ENCODE peak calls at places on chromosomes 4 and X, in nine cellular contexts. O is GOT3; Z is NCI-H1092 treated with DMSO at 0.1 percent for 48 hours; V is fibroblast of pulmonary artery; E is left colon; M is activated T-cell treated with anti-CD3 and anti-CD28 coated beads, Interleukin-2, amount 50 U/mL, for 72 hours; G is stimulated activated CD8-positive, alpha-beta memory T cell treated with anti-CD3 and anti-CD28 coated beads, Interleukin-7, amount 100 ng/mL, for 1 hour; X is effector memory CD8-positive, alpha-beta T cell; F is T-cell. T is an unnamed sample.

GRCh38 chr4:142815834-142816233 is 30.3 kb downstream of the INPP4B start:
- DNase-seq in V (peak; percentile 79), M (peak; percentile 51), X (no peak), Z (no peak), O (no peak), G (no peak), F (no peak), E (no peak), T (no peak)

GRCh38 chr4:126124817-126125216 is 810.1 kb downstream of the FAT4 start:
- DNase-seq in M (no peak), Z (no peak), O (no peak), X (no peak), F (no peak), E (no peak), V (peak; percentile 51), G (no peak), T (no peak)

GRCh38 chr4:10743357-10743756 is 58.8 kb upstream of the CLNK start:
- DNase-seq in E (no peak), O (no peak), X (no peak), Z (no peak), F (no peak), G (no peak), V (no peak), M (no peak), T (no peak)

GRCh38 chr4:55256787-55257186 is 89.3 kb upstream of the SRD5A3 start:
- DNase-seq in X (no peak), M (no peak), G (no peak), F (no peak), Z (no peak), E (no peak), V (no peak), O (no peak), T (no peak)

GRCh38 chr4:145804134-145804533 is 124.2 kb downstream of the C4orf51 start:
- DNase-seq in E (no peak), M (no peak), Z (no peak), G (no peak), F (no peak), V (peak; percentile 95), X (no peak), O (no peak), T (no peak)

GRCh38 chr4:42271096-42271495 is 118.6 kb upstream of the BEND4 start:
- DNase-seq in V (no peak), O (no peak), M (no peak), Z (no peak), G (no peak), F (no peak), E (no peak), X (no peak), T (no peak)

GRCh38 chr4:165294907-165295306 is 32.6 kb upstream of the MSMO1 start:
- DNase-seq in V (no peak), Z (no peak), G (no peak), F (peak; percentile 47), X (no peak), E (no peak), O (no peak), M (peak; percentile 7), T (no peak)

GRCh38 chr4:88136249-88136648 is 22.2 kb downstream of the ABCG2 start:
- DNase-seq in X (no peak), O (no peak), F (no peak), E (no peak), M (no peak), V (no peak), Z (no peak), G (no peak), T (no peak)

GRCh38 chrX:128800138-128800537 is 723.2 kb downstream of the SMARCA1 start:
- DNase-seq in F (no peak), M (no peak), O (no peak), G (no peak), E (no peak), Z (peak; percentile 4), V (no peak), X (no peak), T (no peak)

GRCh38 chrX:66150188-66150587 is 13.9 kb upstream of the HEPH start:
- DNase-seq in M (no peak), X (no peak), F (no peak), V (peak; percentile 6), E (no peak), Z (no peak), G (no peak), O (no peak), T (no peak)

GRCh38 chr4:32841217-32841616 is 2121.0 kb downstream of the PCDH7 start:
- DNase-seq in Z (no peak), G (no peak), M (no peak), X (no peak), E (no peak), F (no peak), O (no peak), V (no peak), T (no peak)

GRCh38 chrX:87636533-87636932 is 118.9 kb downstream of the KLHL4 start:
- DNase-seq in V (no peak), E (no peak), F (no peak), G (no peak), M (no peak), X (no peak), Z (no peak), O (no peak), T (no peak)

GRCh38 chrX:65608021-65608420 is 59.4 kb upstream of the MSN start:
- DNase-seq in V (no peak), O (no peak), X (no peak), M (no peak), Z (no peak), G (no peak), F (no peak), E (no peak), T (no peak)

GRCh38 chr4:124433500-124433899 is 279.0 kb downstream of the ANKRD50 start:
- DNase-seq in O (no peak), M (no peak), V (peak; percentile 70), X (no peak), G (no peak), E (no peak), F (no peak), Z (no peak), T (no peak)

GRCh38 chrX:6149231-6149870 is 79.3 kb downstream of the NLGN4X start:
- DNase-seq in E (no peak), F (no peak), Z (peak; percentile 99), X (no peak), V (no peak), G (no peak), M (no peak), O (no peak), T (peak; percentile 88)

GRCh38 chr4:48315728-48316630 is 25.4 kb upstream of the SLAIN2 start:
- DNase-seq in O (no peak), X (peak; percentile 12), E (no peak), M (peak; percentile 28), V (peak; percentile 83), G (no peak), Z (peak; percentile 56), F (peak; percentile 12), T (peak; percentile 8)

GRCh38 chr4:186685744-186686143 is 37.9 kb downstream of the FAT1 start:
- DNase-seq in E (no peak), G (no peak), Z (no peak), M (no peak), X (no peak), O (no peak), V (peak; percentile 86), F (no peak), T (no peak)

GRCh38 chrX:139766545-139766983 is 58.6 kb upstream of the MCF2 start:
- DNase-seq in E (no peak), G (no peak), M (peak; percentile 25), O (no peak), F (peak; percentile 53), V (no peak), X (peak; percentile 8), Z (no peak), T (no peak)

GRCh38 chr4:38668203-38668602 is 4.2 kb downstream of the KLF3 start:
- DNase-seq in X (no peak), O (no peak), F (no peak), E (no peak), M (no peak), G (no peak), Z (no peak), V (no peak), T (no peak)

GRCh38 chrX:43615677-43616076 is 40.4 kb upstream of the MAOA start:
- DNase-seq in F (no peak), M (no peak), Z (no peak), X (no peak), G (no peak), E (no peak), O (no peak), V (no peak), T (no peak)

GRCh38 chr4:38190717-38191178 is 230.6 kb downstream of the PTTG2 start:
- DNase-seq in E (peak; percentile 23), F (no peak), M (no peak), Z (no peak), O (peak; percentile 6), G (no peak), V (peak; percentile 75), X (no peak), T (no peak)

GRCh38 chrX:3963980-3964379 is 250.5 kb upstream of the PRKX start:
- DNase-seq in Z (no peak), G (no peak), F (no peak), X (no peak), E (no peak), O (no peak), M (no peak), V (no peak), T (no peak)

GRCh38 chr4:31016322-31017061 is 296.3 kb downstream of the PCDH7 start:
- DNase-seq in O (no peak), E (no peak), G (no peak), V (no peak), F (no peak), X (no peak), Z (no peak), M (no peak), T (no peak)

GRCh38 chr4:153013202-153013988 is 77.3 kb downstream of the FHDC1 start:
- DNase-seq in O (no peak), E (no peak), X (no peak), M (no peak), F (no peak), Z (no peak), G (no peak), V (no peak), T (no peak)

GRCh38 chrX:154546354-154547244 is at the start of gene G6PD:
- DNase-seq in E (no peak), M (peak; percentile 85), X (peak; percentile 75), F (peak; percentile 78), G (peak; percentile 66), O (no peak), V (peak; percentile 62), Z (peak; percentile 83), T (peak; percentile 78)

GRCh38 chrX:107787827-107788226 is 10.3 kb downstream of the NCBP2L start:
- DNase-seq in V (no peak), Z (no peak), O (no peak), E (no peak), G (no peak), M (no peak), F (no peak), X (no peak), T (no peak)

GRCh38 chr4:138816883-138817282 is 198.7 kb upstream of the NOCT start:
- DNase-seq in E (no peak), M (no peak), Z (no peak), O (no peak), F (no peak), X (no peak), V (no peak), G (no peak), T (no peak)

GRCh38 chr4:110198472-110199419 is at the start of gene ELOVL6:
- DNase-seq in Z (peak; percentile 63), G (no peak), M (peak; percentile 57), V (peak; percentile 83), O (no peak), E (peak; percentile 75), X (peak; percentile 3), F (peak; percentile 13), T (peak; percentile 69)

GRCh38 chr4:11704136-11704535 is 275.4 kb upstream of the HS3ST1 start:
- DNase-seq in M (no peak), E (no peak), V (no peak), X (no peak), G (no peak), Z (no peak), F (no peak), O (no peak), T (no peak)

GRCh38 chrX:68332156-68332823 is 101.0 kb downstream of the OPHN1 start:
- DNase-seq in G (no peak), Z (no peak), M (no peak), F (no peak), O (no peak), X (no peak), E (no peak), V (peak; percentile 24), T (no peak)

GRCh38 chr4:56158483-56158882 is 209.7 kb downstream of the CEP135 start:
- DNase-seq in G (no peak), E (peak; percentile 28), M (peak; percentile 26), X (no peak), Z (no peak), O (no peak), F (no peak), V (no peak), T (no peak)

T was measured in NCI-H1930.